ENCODE peak calls at places on chromosomes 5 and 9, in ten cellular contexts. F is stimulated activated CD8-positive, alpha-beta memory T cell treated with anti-CD3 and anti-CD28 coated beads, Interleukin-4, amount 100 ng/mL, for 24 hours; N is GDM1; M is Daoy; D is HEK293T; B is HT1080; S is COR-L47; H is NCI-H1436; R is activated T-cell treated with anti-CD3 and anti-CD28 coated beads, Interleukin-2, amount 50 U/mL, for 72 hours; I is hippocampal formation. U is an unnamed sample.

GRCh38 chr5:154194348-154195329 is 4.1 kb downstream of the GALNT10 start:
- DNase-seq in B (no peak), H (no peak), M (peak), S (no peak), N (no peak), I (no peak), F (no peak), R (no peak), D (no peak), U (peak)

GRCh38 chr5:132674671-132675506 is 1.1 kb downstream of the IL4 start:
- DNase-seq in R (peak), N (no peak), S (no peak), F (no peak), B (peak), I (no peak), H (no peak), M (peak), D (no peak), U (peak)

GRCh38 chr9:126376903-126377342 is 50.3 kb downstream of the MVB12B start:
- DNase-seq in M (no peak), R (no peak), H (no peak), B (no peak), S (no peak), D (no peak), F (no peak), N (no peak), I (peak), U (no peak)

GRCh38 chr9:129336130-129336528 is 158.1 kb upstream of the IER5L start:
- DNase-seq in H (no peak), M (no peak), D (no peak), N (no peak), I (no peak), B (no peak), S (no peak), R (no peak), F (no peak), U (peak)

GRCh38 chr9:127417130-127418036 is 6.8 kb upstream of the ZNF79 start:
- DNase-seq in I (no peak), F (no peak), H (no peak), S (no peak), N (no peak), B (peak), D (no peak), M (peak), R (no peak), U (no peak)

GRCh38 chr5:68562308-68562707 is 346.8 kb downstream of the PIK3R1 start:
- DNase-seq in H (no peak), B (no peak), I (peak), M (peak), R (no peak), N (no peak), F (no peak), S (peak), D (no peak), U (peak)

GRCh38 chr9:78543353-78543752 is 246.4 kb downstream of the PSAT1 start:
- DNase-seq in D (no peak), R (no peak), M (no peak), N (no peak), I (no peak), S (no peak), H (no peak), B (no peak), F (no peak), U (no peak)

GRCh38 chr5:151141535-151141934 is 16.0 kb downstream of the ANXA6 start:
- DNase-seq in R (peak), I (no peak), M (peak), B (no peak), F (peak), H (no peak), N (no peak), S (no peak), D (no peak), U (no peak)

GRCh38 chr5:169581580-169582227 is 1.9 kb upstream of the SPDL1 start:
- DNase-seq in F (peak), R (peak), M (peak), I (peak), H (no peak), D (peak), N (peak), S (no peak), B (peak), U (peak)

GRCh38 chr5:958701-959571 is 49.7 kb upstream of the NKD2 start:
- DNase-seq in D (no peak), B (peak), I (no peak), R (no peak), F (no peak), H (no peak), N (no peak), M (peak), S (peak), U (peak)

GRCh38 chr5:61409568-61409967 is 77.5 kb downstream of the ZSWIM6 start:
- DNase-seq in D (peak), N (no peak), F (no peak), H (no peak), B (peak), S (no peak), M (peak), R (no peak), I (no peak), U (peak)